ENCODE peak calls at places on chromosomes 13 and 19, in ten cellular contexts. One of them, this sample, is unnamed.
A peak's percentile ranks its signal among the peaks of the same experiment; 100 is the strongest.

GRCh38 chr19:1366899-1367870 is 16.5 kb upstream of the NDUFS7 start:
- DNase-seq in HFFc6: no peak
- DNase-seq in AG10803: no peak
- DNase-seq in uterus: no peak
- DNase-seq in neural crest cell: no peak
- DNase-seq in ovary: no peak
- DNase-seq in tibial nerve: no peak
- DNase-seq in fibroblast of villous mesenchyme: no peak
- DNase-seq in fibroblast of mammary gland: no peak
- DNase-seq in mucosa of descending colon: no peak
- DNase-seq in this sample: no peak

GRCh38 chr13:26324867-26325266 is 70.9 kb downstream of the CDK8 start:
- DNase-seq in HFFc6: no peak
- DNase-seq in AG10803: no peak
- DNase-seq in uterus: no peak
- DNase-seq in neural crest cell: no peak
- DNase-seq in ovary: no peak
- DNase-seq in tibial nerve: no peak
- DNase-seq in fibroblast of villous mesenchyme: no peak
- DNase-seq in fibroblast of mammary gland: no peak
- DNase-seq in mucosa of descending colon: no peak
- DNase-seq in this sample: no peak

GRCh38 chr13:47719164-47719563 is 281.9 kb downstream of the SUCLA2 start:
- DNase-seq in HFFc6: no peak
- DNase-seq in AG10803: no peak
- DNase-seq in uterus: no peak
- DNase-seq in neural crest cell: no peak
- DNase-seq in ovary: no peak
- DNase-seq in tibial nerve: no peak
- DNase-seq in fibroblast of villous mesenchyme: no peak
- DNase-seq in fibroblast of mammary gland: no peak
- DNase-seq in mucosa of descending colon: no peak
- DNase-seq in this sample: no peak

GRCh38 chr13:37369618-37370017 is 228.9 kb downstream of the POSTN start:
- DNase-seq in HFFc6: peak; percentile 25
- DNase-seq in AG10803: no peak
- DNase-seq in uterus: no peak
- DNase-seq in neural crest cell: no peak
- DNase-seq in ovary: no peak
- DNase-seq in tibial nerve: no peak
- DNase-seq in fibroblast of villous mesenchyme: no peak
- DNase-seq in fibroblast of mammary gland: peak; percentile 41
- DNase-seq in mucosa of descending colon: no peak
- DNase-seq in this sample: no peak

GRCh38 chr19:10636304-10636972 is 11.1 kb downstream of the SLC44A2 start:
- DNase-seq in HFFc6: no peak
- DNase-seq in AG10803: no peak
- DNase-seq in uterus: no peak
- DNase-seq in neural crest cell: no peak
- DNase-seq in ovary: no peak
- DNase-seq in tibial nerve: no peak
- DNase-seq in fibroblast of villous mesenchyme: no peak
- DNase-seq in fibroblast of mammary gland: no peak
- DNase-seq in mucosa of descending colon: no peak
- DNase-seq in this sample: no peak

GRCh38 chr13:30422056-30422914 is at the start of gene UBE2L5:
- DNase-seq in HFFc6: peak; percentile 91
- DNase-seq in AG10803: peak; percentile 89
- DNase-seq in uterus: peak; percentile 93
- DNase-seq in neural crest cell: peak; percentile 62
- DNase-seq in ovary: peak; percentile 76
- DNase-seq in tibial nerve: peak; percentile 54
- DNase-seq in fibroblast of villous mesenchyme: peak; percentile 88
- DNase-seq in fibroblast of mammary gland: peak; percentile 84
- DNase-seq in mucosa of descending colon: peak; percentile 86
- DNase-seq in this sample: peak; percentile 59

GRCh38 chr13:33556828-33557227 is 261.1 kb upstream of the RFC3 start:
- DNase-seq in HFFc6: no peak
- DNase-seq in AG10803: no peak
- DNase-seq in uterus: no peak
- DNase-seq in neural crest cell: no peak
- DNase-seq in ovary: no peak
- DNase-seq in tibial nerve: no peak
- DNase-seq in fibroblast of villous mesenchyme: no peak
- DNase-seq in fibroblast of mammary gland: no peak
- DNase-seq in mucosa of descending colon: no peak
- DNase-seq in this sample: no peak

GRCh38 chr13:21338651-21339278 is 120.3 kb downstream of the ZDHHC20 start:
- DNase-seq in HFFc6: no peak
- DNase-seq in AG10803: no peak
- DNase-seq in uterus: no peak
- DNase-seq in neural crest cell: no peak
- DNase-seq in ovary: no peak
- DNase-seq in tibial nerve: no peak
- DNase-seq in fibroblast of villous mesenchyme: no peak
- DNase-seq in fibroblast of mammary gland: no peak
- DNase-seq in mucosa of descending colon: no peak
- DNase-seq in this sample: no peak

GRCh38 chr19:46295401-46296308 is 1.2 kb upstream of the HIF3A start:
- DNase-seq in HFFc6: no peak
- DNase-seq in AG10803: no peak
- DNase-seq in uterus: no peak
- DNase-seq in neural crest cell: no peak
- DNase-seq in ovary: no peak
- DNase-seq in tibial nerve: no peak
- DNase-seq in fibroblast of villous mesenchyme: no peak
- DNase-seq in fibroblast of mammary gland: no peak
- DNase-seq in mucosa of descending colon: no peak
- DNase-seq in this sample: no peak

GRCh38 chr19:15161028-15161984 is 39.5 kb downstream of the NOTCH3 start:
- DNase-seq in HFFc6: no peak
- DNase-seq in AG10803: peak; percentile 46
- DNase-seq in uterus: no peak
- DNase-seq in neural crest cell: peak; percentile 32
- DNase-seq in ovary: no peak
- DNase-seq in tibial nerve: no peak
- DNase-seq in fibroblast of villous mesenchyme: peak; percentile 31
- DNase-seq in fibroblast of mammary gland: peak; percentile 25
- DNase-seq in mucosa of descending colon: no peak
- DNase-seq in this sample: no peak

GRCh38 chr19:16116067-16116466 is 4.4 kb downstream of the RAB8A start:
- DNase-seq in HFFc6: no peak
- DNase-seq in AG10803: no peak
- DNase-seq in uterus: no peak
- DNase-seq in neural crest cell: no peak
- DNase-seq in ovary: no peak
- DNase-seq in tibial nerve: no peak
- DNase-seq in fibroblast of villous mesenchyme: no peak
- DNase-seq in fibroblast of mammary gland: no peak
- DNase-seq in mucosa of descending colon: no peak
- DNase-seq in this sample: no peak

GRCh38 chr19:35118268-35119026 is 2.8 kb downstream of the FXYD3 start:
- DNase-seq in HFFc6: no peak
- DNase-seq in AG10803: no peak
- DNase-seq in uterus: no peak
- DNase-seq in neural crest cell: no peak
- DNase-seq in ovary: no peak
- DNase-seq in tibial nerve: no peak
- DNase-seq in fibroblast of villous mesenchyme: no peak
- DNase-seq in fibroblast of mammary gland: no peak
- DNase-seq in mucosa of descending colon: peak; percentile 70
- DNase-seq in this sample: no peak

GRCh38 chr19:53555352-53555751 is 17.4 kb downstream of the ZNF331 start:
- DNase-seq in HFFc6: no peak
- DNase-seq in AG10803: no peak
- DNase-seq in uterus: no peak
- DNase-seq in neural crest cell: no peak
- DNase-seq in ovary: no peak
- DNase-seq in tibial nerve: no peak
- DNase-seq in fibroblast of villous mesenchyme: no peak
- DNase-seq in fibroblast of mammary gland: no peak
- DNase-seq in mucosa of descending colon: no peak
- DNase-seq in this sample: no peak

GRCh38 chr13:113022391-113023216 is 53.6 kb downstream of the MCF2L start:
- DNase-seq in HFFc6: no peak
- DNase-seq in AG10803: no peak
- DNase-seq in uterus: no peak
- DNase-seq in neural crest cell: peak; percentile 86
- DNase-seq in ovary: no peak
- DNase-seq in tibial nerve: no peak
- DNase-seq in fibroblast of villous mesenchyme: no peak
- DNase-seq in fibroblast of mammary gland: no peak
- DNase-seq in mucosa of descending colon: no peak
- DNase-seq in this sample: no peak

GRCh38 chr19:14089412-14089661 is 1.2 kb downstream of the SAMD1 start:
- DNase-seq in HFFc6: no peak
- DNase-seq in AG10803: no peak
- DNase-seq in uterus: no peak
- DNase-seq in neural crest cell: no peak
- DNase-seq in ovary: no peak
- DNase-seq in tibial nerve: peak; percentile 20
- DNase-seq in fibroblast of villous mesenchyme: peak; percentile 37
- DNase-seq in fibroblast of mammary gland: peak; percentile 35
- DNase-seq in mucosa of descending colon: no peak
- DNase-seq in this sample: no peak
- TF ChIP-seq CTCF in HFFc6: peak; percentile 30
- TF ChIP-seq CTCF in AG10803: peak; percentile 19
- TF ChIP-seq CTCF in uterus: no peak
- TF ChIP-seq CTCF in neural crest cell: peak; percentile 43
- TF ChIP-seq CTCF in ovary: no peak
- TF ChIP-seq CTCF in tibial nerve: no peak
- TF ChIP-seq CTCF in fibroblast of villous mesenchyme: peak; percentile 18
- TF ChIP-seq CTCF in fibroblast of mammary gland: no peak
- TF ChIP-seq CTCF in mucosa of descending colon: no peak
- TF ChIP-seq CTCF in this sample: peak; percentile 31

GRCh38 chr19:41957838-41958366 is 1.2 kb downstream of the RABAC1 start:
- DNase-seq in HFFc6: peak; percentile 82
- DNase-seq in AG10803: peak; percentile 79
- DNase-seq in uterus: peak; percentile 59
- DNase-seq in neural crest cell: peak; percentile 54
- DNase-seq in ovary: peak; percentile 58
- DNase-seq in tibial nerve: peak; percentile 37
- DNase-seq in fibroblast of villous mesenchyme: peak; percentile 80
- DNase-seq in fibroblast of mammary gland: peak; percentile 82
- DNase-seq in mucosa of descending colon: peak; percentile 86
- DNase-seq in this sample: peak; percentile 60
- TF ChIP-seq CTCF in HFFc6: peak; percentile 90
- TF ChIP-seq CTCF in AG10803: peak; percentile 73
- TF ChIP-seq CTCF in uterus: peak; percentile 75
- TF ChIP-seq CTCF in neural crest cell: peak; percentile 82
- TF ChIP-seq CTCF in ovary: peak; percentile 61
- TF ChIP-seq CTCF in tibial nerve: peak; percentile 69
- TF ChIP-seq CTCF in fibroblast of villous mesenchyme: peak; percentile 88
- TF ChIP-seq CTCF in fibroblast of mammary gland: peak; percentile 82
- TF ChIP-seq CTCF in mucosa of descending colon: peak; percentile 90
- TF ChIP-seq CTCF in this sample: peak; percentile 86

GRCh38 chr13:24053505-24054251 is 106.8 kb upstream of the SPATA13 start:
- DNase-seq in HFFc6: peak; percentile 33
- DNase-seq in AG10803: peak; percentile 50
- DNase-seq in uterus: peak; percentile 58
- DNase-seq in neural crest cell: peak; percentile 23
- DNase-seq in ovary: peak; percentile 72
- DNase-seq in tibial nerve: no peak
- DNase-seq in fibroblast of villous mesenchyme: peak; percentile 67
- DNase-seq in fibroblast of mammary gland: peak; percentile 69
- DNase-seq in mucosa of descending colon: peak; percentile 67
- DNase-seq in this sample: peak; percentile 38

GRCh38 chr13:24050292-24050711 is 110.2 kb upstream of the SPATA13 start:
- DNase-seq in HFFc6: peak; percentile 50
- DNase-seq in AG10803: peak; percentile 66
- DNase-seq in uterus: peak; percentile 64
- DNase-seq in neural crest cell: no peak
- DNase-seq in ovary: peak; percentile 50
- DNase-seq in tibial nerve: no peak
- DNase-seq in fibroblast of villous mesenchyme: peak; percentile 76
- DNase-seq in fibroblast of mammary gland: peak; percentile 81
- DNase-seq in mucosa of descending colon: no peak
- DNase-seq in this sample: no peak

GRCh38 chr13:24050796-24051715 is 109.5 kb upstream of the SPATA13 start:
- DNase-seq in HFFc6: no peak
- DNase-seq in AG10803: no peak
- DNase-seq in uterus: no peak
- DNase-seq in neural crest cell: no peak
- DNase-seq in ovary: no peak
- DNase-seq in tibial nerve: no peak
- DNase-seq in fibroblast of villous mesenchyme: no peak
- DNase-seq in fibroblast of mammary gland: no peak
- DNase-seq in mucosa of descending colon: peak; percentile 30
- DNase-seq in this sample: no peak

GRCh38 chr13:24052547-24052981 is 108.0 kb upstream of the SPATA13 start:
- DNase-seq in HFFc6: no peak
- DNase-seq in AG10803: peak; percentile 80
- DNase-seq in uterus: peak; percentile 54
- DNase-seq in neural crest cell: no peak
- DNase-seq in ovary: peak; percentile 64
- DNase-seq in tibial nerve: no peak
- DNase-seq in fibroblast of villous mesenchyme: peak; percentile 34
- DNase-seq in fibroblast of mammary gland: no peak
- DNase-seq in mucosa of descending colon: no peak
- DNase-seq in this sample: no peak
- TF ChIP-seq CTCF in HFFc6: no peak
- TF ChIP-seq CTCF in AG10803: peak; percentile 18
- TF ChIP-seq CTCF in uterus: peak; percentile 5
- TF ChIP-seq CTCF in neural crest cell: no peak
- TF ChIP-seq CTCF in ovary: no peak
- TF ChIP-seq CTCF in tibial nerve: peak; percentile 34
- TF ChIP-seq CTCF in fibroblast of villous mesenchyme: no peak
- TF ChIP-seq CTCF in fibroblast of mammary gland: no peak
- TF ChIP-seq CTCF in mucosa of descending colon: no peak
- TF ChIP-seq CTCF in this sample: no peak

GRCh38 chr13:104315606-104316005 is 1249.4 kb upstream of the SLC10A2 start:
- DNase-seq in HFFc6: peak; percentile 16
- DNase-seq in AG10803: peak; percentile 19
- DNase-seq in uterus: no peak
- DNase-seq in neural crest cell: no peak
- DNase-seq in ovary: no peak
- DNase-seq in tibial nerve: no peak
- DNase-seq in fibroblast of villous mesenchyme: peak; percentile 72
- DNase-seq in fibroblast of mammary gland: peak; percentile 86
- DNase-seq in mucosa of descending colon: no peak
- DNase-seq in this sample: no peak

GRCh38 chr13:104310861-104311260 is 1244.6 kb upstream of the SLC10A2 start:
- DNase-seq in HFFc6: no peak
- DNase-seq in AG10803: no peak
- DNase-seq in uterus: no peak
- DNase-seq in neural crest cell: no peak
- DNase-seq in ovary: no peak
- DNase-seq in tibial nerve: no peak
- DNase-seq in fibroblast of villous mesenchyme: no peak
- DNase-seq in fibroblast of mammary gland: peak; percentile 25
- DNase-seq in mucosa of descending colon: no peak
- DNase-seq in this sample: no peak

GRCh38 chr13:104318121-104318520 is 1251.9 kb upstream of the SLC10A2 start:
- DNase-seq in HFFc6: no peak
- DNase-seq in AG10803: no peak
- DNase-seq in uterus: no peak
- DNase-seq in neural crest cell: no peak
- DNase-seq in ovary: no peak
- DNase-seq in tibial nerve: no peak
- DNase-seq in fibroblast of villous mesenchyme: peak; percentile 21
- DNase-seq in fibroblast of mammary gland: peak; percentile 34
- DNase-seq in mucosa of descending colon: no peak
- DNase-seq in this sample: no peak

GRCh38 chr13:104314321-104314720 is 1248.1 kb upstream of the SLC10A2 start:
- DNase-seq in HFFc6: no peak
- DNase-seq in AG10803: no peak
- DNase-seq in uterus: no peak
- DNase-seq in neural crest cell: no peak
- DNase-seq in ovary: no peak
- DNase-seq in tibial nerve: no peak
- DNase-seq in fibroblast of villous mesenchyme: no peak
- DNase-seq in fibroblast of mammary gland: no peak
- DNase-seq in mucosa of descending colon: no peak
- DNase-seq in this sample: no peak

GRCh38 chr13:104314926-104315535 is 1248.8 kb upstream of the SLC10A2 start:
- DNase-seq in HFFc6: no peak
- DNase-seq in AG10803: no peak
- DNase-seq in uterus: no peak
- DNase-seq in neural crest cell: no peak
- DNase-seq in ovary: no peak
- DNase-seq in tibial nerve: no peak
- DNase-seq in fibroblast of villous mesenchyme: no peak
- DNase-seq in fibroblast of mammary gland: no peak
- DNase-seq in mucosa of descending colon: no peak
- DNase-seq in this sample: no peak
- TF ChIP-seq CTCF in HFFc6: no peak
- TF ChIP-seq CTCF in AG10803: no peak
- TF ChIP-seq CTCF in uterus: no peak
- TF ChIP-seq CTCF in neural crest cell: no peak
- TF ChIP-seq CTCF in ovary: no peak
- TF ChIP-seq CTCF in tibial nerve: no peak
- TF ChIP-seq CTCF in fibroblast of villous mesenchyme: no peak
- TF ChIP-seq CTCF in fibroblast of mammary gland: no peak
- TF ChIP-seq CTCF in mucosa of descending colon: no peak
- TF ChIP-seq CTCF in this sample: no peak

This sample was measured in progenitor cell of endocrine pancreas.